ENCODE peak calls at places on chromosomes 3 and 15, in seven cellular contexts. P is upper lobe of left lung, E is H1, R is ascending aorta, I is H9, H is BE2C, B is OCI-LY7. Q is an unnamed sample.

GRCh38 chr15:92801774-92802464 is 98.2 kb upstream of the CHD2 start:
- DNase-seq in P (peak; percentile 82), E (no peak), R (no peak), I (no peak), H (no peak), B (no peak), Q (no peak)

GRCh38 chr3:14801668-14802067 is 17.1 kb upstream of the FGD5 start:
- DNase-seq in P (no peak), E (no peak), R (no peak), I (no peak), H (no peak), B (no peak), Q (no peak)

GRCh38 chr3:158768361-158768787 is 33.5 kb upstream of the MFSD1 start:
- DNase-seq in P (peak; percentile 37), E (no peak), R (no peak), I (peak; percentile 73), H (no peak), B (no peak), Q (no peak)

GRCh38 chr15:34109775-34110663 is 8.1 kb downstream of the PGBD4 start:
- DNase-seq in P (no peak), E (no peak), R (no peak), I (no peak), H (peak; percentile 15), B (peak; percentile 49), Q (peak; percentile 28)

GRCh38 chr3:25348996-25349576 is 79.0 kb upstream of the RARB start:
- DNase-seq in P (no peak), E (no peak), R (no peak), I (no peak), H (no peak), B (no peak), Q (no peak)

GRCh38 chr3:197268319-197268718 is 30.1 kb downstream of the DLG1 start:
- DNase-seq in P (no peak), E (no peak), R (no peak), I (no peak), H (no peak), B (no peak), Q (no peak)

GRCh38 chr3:64133272-64133671 is 92.0 kb downstream of the PRICKLE2 start:
- DNase-seq in P (no peak), E (no peak), R (no peak), I (no peak), H (peak; percentile 75), B (no peak), Q (no peak)

GRCh38 chr3:105813710-105814109 is 55.1 kb downstream of the CBLB start:
- DNase-seq in P (no peak), E (no peak), R (no peak), I (no peak), H (no peak), B (no peak), Q (no peak)

GRCh38 chr3:19155375-19155774 is 7.1 kb downstream of the KCNH8 start:
- DNase-seq in P (no peak), E (no peak), R (no peak), I (no peak), H (no peak), B (no peak), Q (no peak)

GRCh38 chr3:157523814-157524213 is 20.6 kb upstream of the VEPH1 start:
- DNase-seq in P (no peak), E (no peak), R (no peak), I (no peak), H (no peak), B (no peak), Q (no peak)

GRCh38 chr3:45035441-45036301 is 9.6 kb downstream of the CLEC3B start:
- DNase-seq in P (no peak), E (no peak), R (no peak), I (peak; percentile 56), H (peak; percentile 22), B (no peak), Q (no peak)

GRCh38 chr3:64361962-64362735 is 136.9 kb upstream of the PRICKLE2 start:
- DNase-seq in P (no peak), E (no peak), R (no peak), I (no peak), H (no peak), B (no peak), Q (no peak)

GRCh38 chr15:57595011-57595866 is 3.5 kb downstream of the MYZAP start:
- DNase-seq in P (no peak), E (no peak), R (no peak), I (no peak), H (peak; percentile 67), B (no peak), Q (no peak)

GRCh38 chr15:38263996-38264395 is 11.4 kb downstream of the SPRED1 start:
- DNase-seq in P (no peak), E (no peak), R (no peak), I (no peak), H (no peak), B (no peak), Q (no peak)

GRCh38 chr3:43728947-43729346 is 38.2 kb downstream of the ABHD5 start:
- DNase-seq in P (no peak), E (no peak), R (no peak), I (no peak), H (no peak), B (no peak), Q (no peak)

GRCh38 chr15:48877630-48878595 is at the start of gene EID1:
- DNase-seq in P (peak; percentile 93), E (peak; percentile 76), R (peak; percentile 77), I (peak; percentile 94), H (peak; percentile 93), B (peak; percentile 97), Q (peak; percentile 86)

GRCh38 chr3:99410789-99411311 is 227.5 kb upstream of the COL8A1 start:
- DNase-seq in P (no peak), E (no peak), R (no peak), I (no peak), H (no peak), B (no peak), Q (peak; percentile 6)

GRCh38 chr3:98003306-98003969 is 31.2 kb upstream of the RIOX2 start:
- DNase-seq in P (no peak), E (no peak), R (no peak), I (no peak), H (no peak), B (peak; percentile 10), Q (peak; percentile 24)

GRCh38 chr15:73786518-73786917 is 33.4 kb upstream of the INSYN1 start:
- DNase-seq in P (no peak), E (peak; percentile 56), R (no peak), I (peak; percentile 82), H (no peak), B (no peak), Q (no peak)

GRCh38 chr15:73777741-73778140 is 24.6 kb upstream of the INSYN1 start:
- DNase-seq in P (no peak), E (no peak), R (no peak), I (no peak), H (no peak), B (no peak), Q (no peak)

GRCh38 chr15:73784299-73784698 is 31.1 kb upstream of the INSYN1 start:
- DNase-seq in P (no peak), E (no peak), R (no peak), I (no peak), H (no peak), B (no peak), Q (no peak)

GRCh38 chr15:73782339-73782979 is 29.3 kb upstream of the INSYN1 start:
- DNase-seq in P (no peak), E (no peak), R (no peak), I (no peak), H (no peak), B (no peak), Q (no peak)

DNA sequence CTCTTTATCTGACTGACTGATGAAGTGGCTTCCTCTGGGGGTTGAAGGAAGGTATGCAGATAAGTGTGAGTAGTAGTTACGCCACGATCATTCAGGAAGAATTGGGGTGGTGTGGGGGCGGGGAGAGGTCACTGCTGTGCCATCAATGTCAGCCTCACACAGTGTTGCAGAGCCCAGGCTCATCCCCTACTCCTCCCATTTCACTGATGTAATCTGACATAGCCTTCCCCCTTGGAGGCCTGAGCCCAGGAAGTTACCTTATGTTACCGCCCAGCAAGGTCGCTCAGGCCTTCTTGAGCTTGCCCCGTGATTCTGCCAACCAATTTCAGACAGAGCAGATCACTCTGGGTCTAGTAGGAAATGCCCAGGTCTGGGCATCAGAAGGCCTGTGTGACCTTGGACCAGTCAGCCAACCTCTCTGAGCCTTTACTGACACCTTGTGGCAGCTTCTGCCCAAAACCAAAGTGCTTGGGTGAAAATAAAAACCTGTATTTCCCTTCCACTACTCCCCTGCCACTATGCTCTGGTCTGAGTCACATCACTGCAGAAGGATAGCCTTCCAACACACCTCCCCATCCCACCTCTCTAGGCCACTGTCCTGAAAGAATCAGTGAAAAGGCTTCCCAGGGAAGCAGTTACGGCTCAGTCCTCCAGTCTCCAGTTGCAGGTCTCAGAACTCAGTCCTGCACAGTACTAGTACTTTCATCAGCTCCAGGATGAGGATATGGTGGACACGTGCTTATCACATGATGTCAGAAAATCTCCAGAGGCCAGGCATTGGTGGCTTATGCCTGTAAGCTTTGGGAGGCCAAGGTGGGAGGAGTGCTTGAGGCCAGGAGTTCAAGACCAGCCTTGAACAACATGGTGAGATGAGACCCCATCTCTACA is 28.1 kb upstream of the INSYN1 start:
- DNase-seq in P (no peak), E (no peak), R (no peak), I (peak; percentile 56), H (no peak), B (peak; percentile 2), Q (no peak)
- TF ChIP-seq CTCF in P (no peak), E (peak; percentile 70), R (no peak), I (peak; percentile 68), H (peak; percentile 53), B (peak; percentile 57), Q (no peak)

DNA sequence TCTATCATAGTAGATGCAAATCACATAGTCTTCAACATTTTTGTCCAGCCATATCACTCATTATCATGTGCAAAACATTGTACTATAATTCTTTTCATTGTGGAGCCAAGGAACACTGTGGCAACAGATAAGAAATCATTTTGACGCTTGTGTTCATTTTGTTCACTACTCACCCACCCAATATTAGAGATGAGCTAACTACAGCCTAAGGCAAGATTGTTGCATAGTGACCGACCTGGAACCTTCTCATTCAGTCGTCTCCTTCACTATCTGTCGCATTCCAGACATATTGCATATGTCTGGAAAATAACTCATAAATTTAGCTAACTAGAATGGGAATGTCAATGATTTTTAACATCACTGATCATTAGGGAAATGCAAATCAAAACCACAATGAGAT is 270.3 kb downstream of the CGGBP1 start:
- DNase-seq in P (no peak), E (no peak), R (no peak), I (no peak), H (no peak), B (no peak), Q (no peak)
- TF ChIP-seq CTCF in P (no peak), E (no peak), R (no peak), I (no peak), H (no peak), B (no peak), Q (no peak)

GRCh38 chr3:123198352-123198751 is 3.4 kb upstream of the SEC22A start:
- DNase-seq in P (no peak), E (no peak), R (no peak), I (no peak), H (no peak), B (no peak), Q (no peak)

GRCh38 chr3:123193448-123194101 is 8.2 kb upstream of the SEC22A start:
- DNase-seq in P (no peak), E (no peak), R (no peak), I (no peak), H (no peak), B (no peak), Q (no peak)

GRCh38 chr3:123194552-123194951 is 7.2 kb upstream of the SEC22A start:
- DNase-seq in P (peak; percentile 29), E (peak; percentile 74), R (no peak), I (peak; percentile 94), H (peak; percentile 29), B (no peak), Q (no peak)
- TF ChIP-seq CTCF in P (no peak), E (peak; percentile 78), R (no peak), I (peak; percentile 75), H (peak; percentile 59), B (no peak), Q (no peak)

GRCh38 chr3:171351676-171352075 is 108.5 kb downstream of the TNIK start:
- DNase-seq in P (no peak), E (no peak), R (no peak), I (no peak), H (peak; percentile 39), B (no peak), Q (no peak)
- TF ChIP-seq CTCF in P (no peak), E (no peak), R (no peak), I (no peak), H (no peak), B (no peak), Q (no peak)